ENCODE peak calls at places on chromosomes 3 and 15, in nine cellular contexts. B is RWPE1; T is RKO; O is naive thymus-derived CD8-positive, alpha-beta T cell; Q is GM10248; X is NCI-H774; Z is cardiac muscle cell; J is COLO829; S is amniotic stem cell. A is an unnamed sample.

GRCh38 chr3:16352428-16352827 is 87.4 kb downstream of the OXNAD1 start:
- DNase-seq in T (no peak), B (no peak), S (no peak), J (no peak), Z (no peak), O (no peak), X (no peak), Q (no peak), A (no peak)

GRCh38 chr15:55389276-55389631 is 18.9 kb downstream of the CCPG1 start:
- DNase-seq in X (no peak), J (no peak), B (peak), Q (no peak), Z (no peak), O (no peak), T (peak), S (no peak), A (no peak)

GRCh38 chr3:168426196-168426595 is 330.5 kb upstream of the GOLIM4 start:
- DNase-seq in J (peak), X (no peak), T (no peak), Q (no peak), B (no peak), S (peak), O (no peak), Z (no peak), A (no peak)

GRCh38 chr15:40065166-40065565 is 26.2 kb upstream of the SRP14 start:
- DNase-seq in B (no peak), O (no peak), T (no peak), Z (no peak), J (no peak), Q (no peak), X (peak), S (no peak), A (no peak)

GRCh38 chr15:63488432-63488910 is 15.9 kb upstream of the USP3 start:
- DNase-seq in Z (no peak), O (no peak), Q (no peak), S (no peak), T (no peak), B (no peak), J (no peak), X (no peak), A (no peak)

GRCh38 chr3:1963896-1964295 is 134.8 kb upstream of the CNTN4 start:
- DNase-seq in B (no peak), X (no peak), J (no peak), Q (no peak), T (no peak), O (no peak), S (no peak), Z (no peak), A (no peak)

GRCh38 chr15:38690737-38691332 is 126.2 kb upstream of the RASGRP1 start:
- DNase-seq in Z (peak), X (peak), B (peak), J (peak), T (peak), O (peak), S (no peak), Q (peak), A (no peak)

GRCh38 chr3:95228416-95228815 is 1165.6 kb downstream of the NSUN3 start:
- DNase-seq in S (no peak), O (no peak), T (peak), X (no peak), Z (no peak), Q (no peak), J (no peak), B (no peak), A (no peak)

GRCh38 chr3:36192901-36193300 is 187.4 kb upstream of the STAC start:
- DNase-seq in O (no peak), Q (no peak), B (no peak), S (no peak), J (no peak), Z (no peak), T (no peak), X (peak), A (no peak)

GRCh38 chr15:29911705-29912104 is 89.4 kb upstream of the TJP1 start:
- DNase-seq in Z (no peak), X (no peak), T (no peak), Q (no peak), J (no peak), O (no peak), B (no peak), S (no peak), A (no peak)

GRCh38 chr3:17573396-17573795 is 169.0 kb downstream of the TBC1D5 start:
- DNase-seq in S (no peak), B (no peak), J (no peak), O (no peak), X (no peak), T (no peak), Q (peak), Z (no peak), A (no peak)

GRCh38 chr3:128800241-128801187 is 74.5 kb downstream of the RAB7A start:
- DNase-seq in Z (no peak), B (no peak), S (no peak), Q (no peak), J (peak), T (no peak), X (no peak), O (no peak), A (peak)

GRCh38 chr3:18725668-18726407 is 300.7 kb upstream of the SATB1 start:
- DNase-seq in B (no peak), S (no peak), O (no peak), Z (no peak), X (no peak), Q (no peak), J (peak), T (no peak), A (no peak)